ENCODE peak calls at places on chromosomes 5 and 9, in ten cellular contexts. S is choroid plexus epithelial cell, Y is omental fat pad, V is NCI-H748 treated with DMSO at 0.1 percent for 48 hours, I is T-helper 1 cell, L is brain microvascular endothelial cell, F is A172, Z is hippocampal formation, X is T follicular helper cell, W is mucosa of gallbladder. P is an unnamed sample.

GRCh38 chr5:42423285-42424152 is at the start of gene GHR:
- DNase-seq in S (peak), Y (peak), V (peak), I (no peak), L (peak), F (peak), Z (peak), X (no peak), W (peak), P (peak)

GRCh38 chr5:35087971-35088370 is 40.2 kb upstream of the AGXT2 start:
- DNase-seq in S (peak), Y (no peak), V (no peak), I (no peak), L (peak), F (no peak), Z (no peak), X (no peak), W (no peak), P (peak)

GRCh38 chr9:133955821-133956411 is 36.2 kb downstream of the VAV2 start:
- DNase-seq in S (peak), Y (no peak), V (no peak), I (peak), L (no peak), F (no peak), Z (no peak), X (no peak), W (no peak), P (peak)

GRCh38 chr9:129702563-129702962 is 37.1 kb downstream of the PRRX2 start:
- DNase-seq in S (no peak), Y (peak), V (no peak), I (no peak), L (no peak), F (peak), Z (no peak), X (no peak), W (peak), P (peak)

GRCh38 chr5:154286557-154286956 is 96.0 kb downstream of the GALNT10 start:
- DNase-seq in S (no peak), Y (no peak), V (no peak), I (no peak), L (no peak), F (no peak), Z (no peak), X (no peak), W (no peak), P (no peak)

GRCh38 chr5:20276061-20276958 is 288.3 kb upstream of the CDH18 start:
- DNase-seq in S (peak), Y (no peak), V (no peak), I (no peak), L (no peak), F (peak), Z (no peak), X (no peak), W (peak), P (peak)

GRCh38 chr5:132389453-132390286 is 20.2 kb downstream of the SLC22A5 start:
- DNase-seq in S (peak), Y (peak), V (no peak), I (no peak), L (peak), F (peak), Z (no peak), X (no peak), W (no peak), P (peak)

GRCh38 chr9:105114956-105115728 is 129.3 kb upstream of the SLC44A1 start:
- DNase-seq in S (peak), Y (no peak), V (no peak), I (no peak), L (peak), F (peak), Z (no peak), X (no peak), W (peak), P (no peak)

GRCh38 chr9:13520069-13520468 is 240.6 kb upstream of the MPDZ start:
- DNase-seq in S (no peak), Y (no peak), V (no peak), I (no peak), L (no peak), F (no peak), Z (no peak), X (no peak), W (no peak), P (no peak)

GRCh38 chr9:109560470-109561132 is 62.5 kb upstream of the PTPN3 start:
- DNase-seq in S (no peak), Y (no peak), V (no peak), I (no peak), L (no peak), F (no peak), Z (no peak), X (no peak), W (no peak), P (no peak)

GRCh38 chr5:172002840-172003512 is 3.5 kb downstream of the FBXW11 start:
- DNase-seq in S (no peak), Y (no peak), V (no peak), I (no peak), L (no peak), F (no peak), Z (no peak), X (no peak), W (no peak), P (no peak)

GRCh38 chr5:86523718-86524117 is 94.0 kb upstream of the COX7C start:
- DNase-seq in S (no peak), Y (no peak), V (no peak), I (no peak), L (no peak), F (no peak), Z (no peak), X (no peak), W (no peak), P (no peak)

GRCh38 chr9:6216002-6216401 is 395 bp downstream of the IL33 start:
- DNase-seq in S (no peak), Y (no peak), V (no peak), I (no peak), L (no peak), F (no peak), Z (no peak), X (no peak), W (no peak), P (no peak)

GRCh38 chr5:170442381-170442780 is 53.2 kb upstream of the KCNMB1 start:
- DNase-seq in S (no peak), Y (no peak), V (no peak), I (no peak), L (no peak), F (no peak), Z (no peak), X (no peak), W (no peak), P (no peak)

GRCh38 chr9:124868511-124869465 is 6.9 kb downstream of the ARPC5L start:
- DNase-seq in S (peak), Y (peak), V (peak), I (peak), L (peak), F (peak), Z (peak), X (peak), W (peak), P (peak)

GRCh38 chr9:3527653-3527960 is 1.8 kb upstream of the RFX3 start:
- DNase-seq in S (no peak), Y (no peak), V (peak), I (no peak), L (no peak), F (no peak), Z (no peak), X (no peak), W (no peak), P (no peak)

GRCh38 chr5:132385321-132386105 is 16.0 kb downstream of the SLC22A5 start:
- DNase-seq in S (peak), Y (no peak), V (peak), I (peak), L (peak), F (peak), Z (peak), X (peak), W (peak), P (peak)

GRCh38 chr5:15524712-15525111 is 24.7 kb downstream of the FBXL7 start:
- DNase-seq in S (no peak), Y (no peak), V (no peak), I (no peak), L (no peak), F (no peak), Z (no peak), X (no peak), W (no peak), P (no peak)

GRCh38 chr9:37034320-37034937 is 361 bp upstream of the PAX5 start:
- DNase-seq in S (no peak), Y (no peak), V (peak), I (no peak), L (no peak), F (no peak), Z (no peak), X (no peak), W (no peak), P (peak)

GRCh38 chr9:23644326-23644725 is 181.7 kb downstream of the ELAVL2 start:
- DNase-seq in S (no peak), Y (no peak), V (no peak), I (no peak), L (no peak), F (no peak), Z (no peak), X (no peak), W (no peak), P (no peak)

GRCh38 chr9:72734631-72735030 is 213.2 kb downstream of the TMC1 start:
- DNase-seq in S (no peak), Y (no peak), V (no peak), I (no peak), L (no peak), F (no peak), Z (no peak), X (no peak), W (no peak), P (no peak)

GRCh38 chr9:93667006-93667405 is 90.6 kb downstream of the PHF2 start:
- DNase-seq in S (no peak), Y (no peak), V (no peak), I (no peak), L (no peak), F (no peak), Z (no peak), X (no peak), W (no peak), P (no peak)

GRCh38 chr5:33228149-33228548 is 212.6 kb upstream of the TARS1 start:
- DNase-seq in S (no peak), Y (no peak), V (no peak), I (no peak), L (no peak), F (no peak), Z (no peak), X (no peak), W (no peak), P (no peak)